ENCODE peak calls at places on chromosomes 13 and 19, in six cellular contexts. H is left ventricle myocardium inferior, L is hepatocyte, W is upper lobe of right lung, Z is aorta, T is tibial nerve. U is an unnamed sample.

GRCh38 chr13:95411641-95412040 is 110.4 kb upstream of the ABCC4 start:
- DNase-seq in H (no peak), L (no peak), W (no peak), Z (no peak), T (no peak), U (no peak)

GRCh38 chr19:35320285-35320706 is 8.7 kb upstream of the CD22 start:
- DNase-seq in H (no peak), L (no peak), W (no peak), Z (no peak), T (no peak), U (no peak)

GRCh38 chr19:33720155-33720493 is 76.5 kb upstream of the KCTD15 start:
- DNase-seq in H (no peak), L (no peak), W (no peak), Z (no peak), T (no peak), U (no peak)

GRCh38 chr19:30856786-30857185 is 484.6 kb downstream of the ZNF536 start:
- DNase-seq in H (no peak), L (no peak), W (no peak), Z (no peak), T (no peak), U (no peak)

GRCh38 chr13:112972258-112972657 is 3.2 kb downstream of the MCF2L start:
- DNase-seq in H (no peak), L (no peak), W (no peak), Z (no peak), T (no peak), U (no peak)

GRCh38 chr13:74747186-74747955 is 613.2 kb upstream of the KLF12 start:
- DNase-seq in H (no peak), L (no peak), W (no peak), Z (no peak), T (no peak), U (no peak)

GRCh38 chr13:40109324-40109958 is 454.0 kb downstream of the COG6 start:
- DNase-seq in H (no peak), L (peak; percentile 34), W (no peak), Z (no peak), T (no peak), U (no peak)

GRCh38 chr13:20525144-20525600 is 485 bp downstream of the CRYL1 start:
- DNase-seq in H (peak; percentile 46), L (peak; percentile 50), W (peak; percentile 69), Z (peak; percentile 55), T (peak; percentile 25), U (no peak)

GRCh38 chr13:20206836-20207235 is 14.1 kb upstream of the GJB2 start:
- DNase-seq in H (no peak), L (no peak), W (no peak), Z (no peak), T (no peak), U (no peak)

GRCh38 chr19:33438016-33438671 is 64.6 kb downstream of the CEBPG start:
- DNase-seq in H (peak; percentile 42), L (no peak), W (peak; percentile 47), Z (peak; percentile 40), T (no peak), U (no peak)

GRCh38 chr13:67549331-67549730 is 319.2 kb upstream of the PCDH9 start:
- DNase-seq in H (no peak), L (no peak), W (no peak), Z (no peak), T (no peak), U (no peak)

DNA sequence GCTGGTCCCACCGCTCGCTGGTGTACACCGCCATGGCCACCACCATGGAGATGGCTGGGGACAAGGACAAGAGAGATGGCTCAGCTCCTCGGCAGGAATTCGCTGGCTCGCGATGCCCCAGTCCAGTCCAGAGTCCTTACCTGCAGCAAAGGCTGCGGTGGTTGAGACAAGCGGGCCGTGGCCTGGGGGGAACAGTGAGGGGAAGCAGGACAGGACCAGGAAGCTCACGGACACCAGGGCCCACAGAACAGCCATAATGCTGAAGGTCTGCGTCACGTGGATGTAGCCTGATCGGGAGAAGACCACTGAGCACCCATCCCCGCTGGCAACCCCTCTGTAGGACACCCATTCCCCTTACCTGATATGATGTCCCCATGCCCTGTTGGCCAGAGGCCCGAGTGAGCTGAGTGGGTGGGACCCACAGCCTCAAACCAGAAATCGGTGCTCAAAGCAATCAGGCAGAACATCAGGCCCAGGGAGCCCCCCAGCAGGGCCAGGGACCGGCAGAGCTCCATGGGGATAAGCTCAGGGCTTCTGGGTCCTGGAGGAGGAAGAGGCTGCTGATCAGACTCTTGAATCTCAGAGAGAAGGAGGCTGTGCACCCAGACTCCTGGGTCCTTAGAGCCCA is 319 bp downstream of the NKG7 start:
- DNase-seq in H (no peak), L (no peak), W (no peak), Z (no peak), T (no peak), U (no peak)
- H3K4me3 ChIP-seq in H (no peak overlapping the region), L (no peak overlapping the region), W (peak overlapping the region; percentile 28), Z (no peak overlapping the region), T (no peak overlapping the region), U (no peak overlapping the region)

GRCh38 chr19:58079792-58080191 is 18.2 kb downstream of the ZSCAN18 start:
- DNase-seq in H (no peak), L (no peak), W (no peak), Z (no peak), T (no peak), U (no peak)
- H3K9me3 ChIP-seq in H (peaks cover 95% of the 10 kb centered on the region), L (peaks cover 8% of the 10 kb centered on the region), W (peaks cover 38% of the 10 kb centered on the region), Z (peaks cover 17% of the 10 kb centered on the region), T (peaks cover 10% of the 10 kb centered on the region), U (peaks cover 24% of the 10 kb centered on the region)

GRCh38 chr19:4379383-4380253 is 20.7 kb downstream of the SH3GL1 start:
- DNase-seq in H (no peak), L (no peak), W (peak; percentile 88), Z (no peak), T (no peak), U (peak; percentile 41)
- H3K4me1 ChIP-seq in H (peaks cover 61% of the 10 kb centered on the region), L (peaks cover 27% of the 10 kb centered on the region), W (peaks cover 57% of the 10 kb centered on the region), Z (no peaks in the 10 kb centered on the region), T (peaks cover 92% of the 10 kb centered on the region), U (peaks cover 28% of the 10 kb centered on the region)

GRCh38 chr19:55549500-55550320 is 4.4 kb upstream of the SBK3 start:
- DNase-seq in H (no peak), L (peak; percentile 61), W (no peak), Z (no peak), T (no peak), U (peak; percentile 82)
- H3K4me3 ChIP-seq in H (peak overlapping the region; percentile 48), L (no peak overlapping the region), W (no peak overlapping the region), Z (no peak overlapping the region), T (no peak overlapping the region), U (no peak overlapping the region)

GRCh38 chr13:80817979-80818378 is 477.1 kb upstream of the SPRY2 start:
- DNase-seq in H (no peak), L (no peak), W (no peak), Z (no peak), T (no peak), U (no peak)
- H3K9me3 ChIP-seq in H (peaks cover 18% of the 10 kb centered on the region), L (peaks cover 7% of the 10 kb centered on the region), W (no peaks in the 10 kb centered on the region), Z (peaks cover 1% of the 10 kb centered on the region), T (no peaks in the 10 kb centered on the region), U (no peaks in the 10 kb centered on the region)